ENCODE peak calls at places on chromosomes 11 and 22, in five cellular contexts. B is left ventricle myocardium inferior, Q is ovary, G is HL-60, A is BJ. I is an unnamed sample.

GRCh38 chr11:128482512-128483191 is 104.7 kb downstream of the ETS1 start:
- DNase-seq in Q (no peak), G (no peak), A (no peak), B (no peak), I (no peak)

GRCh38 chr11:106473089-106473722 is 395.7 kb downstream of the AASDHPPT start:
- DNase-seq in A (no peak), G (no peak), B (no peak), Q (no peak), I (no peak)

GRCh38 chr11:36123353-36124220 is 165.6 kb downstream of the COMMD9 start:
- DNase-seq in Q (no peak), G (no peak), A (no peak), B (no peak), I (no peak)

GRCh38 chr11:78218707-78219492 is 30.2 kb downstream of the USP35 start:
- DNase-seq in G (no peak), B (no peak), A (no peak), Q (peak), I (no peak)

GRCh38 chr11:93444671-93445073 is 98.5 kb downstream of the SMCO4 start:
- DNase-seq in Q (no peak), G (no peak), A (no peak), B (no peak), I (peak)

GRCh38 chr22:37496651-37497599 is 10.7 kb upstream of the MFNG start:
- DNase-seq in Q (no peak), B (no peak), A (peak), G (no peak), I (no peak)

GRCh38 chr22:49825436-49825835 is 2.2 kb downstream of the BRD1 start:
- DNase-seq in B (no peak), Q (no peak), A (no peak), G (no peak), I (no peak)

GRCh38 chr11:121463689-121464335 is 11.0 kb upstream of the SORL1-AS1 start:
- DNase-seq in B (no peak), G (no peak), Q (no peak), A (no peak), I (no peak)

GRCh38 chr22:30017824-30018223 is 62.4 kb upstream of the HORMAD2 start:
- DNase-seq in B (no peak), G (no peak), Q (no peak), A (no peak), I (no peak)

GRCh38 chr11:61472868-61473267 is 35.7 kb upstream of the LRRC10B start:
- DNase-seq in G (no peak), B (peak), A (no peak), Q (peak), I (no peak)

GRCh38 chr11:16607675-16608644 is 130.5 kb upstream of the C11orf58 start:
- DNase-seq in B (peak), G (no peak), Q (peak), A (no peak), I (peak)

GRCh38 chr11:12995823-12996222 is 13.3 kb upstream of the RASSF10 start:
- DNase-seq in Q (no peak), G (no peak), A (no peak), B (no peak), I (no peak)

GRCh38 chr11:12997168-12997567 is 11.9 kb upstream of the RASSF10 start:
- DNase-seq in B (no peak), Q (no peak), G (no peak), A (no peak), I (no peak)

GRCh38 chr11:12994476-12994875 is 14.6 kb upstream of the RASSF10 start:
- DNase-seq in B (no peak), Q (no peak), A (no peak), G (no peak), I (no peak)

GRCh38 chr11:12995211-12995610 is 13.9 kb upstream of the RASSF10 start:
- DNase-seq in Q (no peak), B (no peak), A (no peak), G (no peak), I (no peak)

GRCh38 chr11:12993626-12994025 is 15.5 kb upstream of the RASSF10 start:
- DNase-seq in Q (no peak), G (no peak), A (no peak), B (no peak), I (no peak)
- TF ChIP-seq CTCF in Q (no peak), G (no peak), A (no peak), B (no peak), I (no peak)

GRCh38 chr11:46916669-46917108 is 1.7 kb downstream of the LRP4 start:
- DNase-seq in Q (peak), A (no peak), B (peak), G (no peak), I (peak)
- TF ChIP-seq CTCF in Q (no peak), A (peak), B (peak), G (no peak), I (no peak)

GRCh38 chr11:65726660-65727059 is 6.1 kb upstream of the RNASEH2C start:
- DNase-seq in B (no peak), A (no peak), Q (no peak), G (no peak), I (no peak)
- TF ChIP-seq CTCF in B (peak), A (no peak), Q (no peak), G (no peak), I (no peak)

DNA sequence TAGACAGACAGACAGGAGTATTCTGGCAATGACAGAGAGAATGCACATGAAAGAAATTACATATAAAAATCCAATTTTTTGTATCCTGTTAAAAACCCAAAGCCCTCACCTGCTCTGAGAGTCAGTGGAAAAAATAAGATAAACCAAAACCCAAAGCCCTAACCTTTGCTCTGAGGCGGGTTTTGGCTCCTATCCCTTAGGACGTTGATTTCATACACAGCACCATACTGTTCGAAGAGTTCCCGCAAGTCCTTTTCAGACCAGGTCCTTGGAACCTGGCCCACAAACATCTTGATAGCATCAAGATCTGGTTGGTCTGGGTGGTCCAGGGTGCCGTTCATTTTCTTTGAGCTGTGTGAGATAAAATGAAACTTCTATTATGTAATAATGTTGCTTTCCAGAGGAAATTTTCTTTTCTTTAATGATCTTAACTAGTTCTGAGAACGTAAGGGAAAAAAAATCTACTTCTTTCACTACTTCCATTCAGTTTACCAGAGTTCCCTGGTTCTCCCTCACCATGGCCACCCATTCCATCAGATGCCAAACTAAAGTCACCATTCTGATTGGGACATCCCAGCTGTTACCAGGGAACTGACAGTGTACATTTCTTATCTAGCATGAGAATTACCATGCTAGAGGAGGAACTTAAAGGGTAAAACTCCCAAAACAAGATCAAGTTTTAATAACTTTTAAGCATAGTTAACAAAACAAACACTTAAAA is 39.9 kb upstream of the RAPSN start:
- DNase-seq in Q (no peak), G (no peak), A (no peak), B (no peak), I (no peak)
- TF ChIP-seq CTCF in Q (no peak), G (no peak), A (no peak), B (no peak), I (no peak)

DNA sequence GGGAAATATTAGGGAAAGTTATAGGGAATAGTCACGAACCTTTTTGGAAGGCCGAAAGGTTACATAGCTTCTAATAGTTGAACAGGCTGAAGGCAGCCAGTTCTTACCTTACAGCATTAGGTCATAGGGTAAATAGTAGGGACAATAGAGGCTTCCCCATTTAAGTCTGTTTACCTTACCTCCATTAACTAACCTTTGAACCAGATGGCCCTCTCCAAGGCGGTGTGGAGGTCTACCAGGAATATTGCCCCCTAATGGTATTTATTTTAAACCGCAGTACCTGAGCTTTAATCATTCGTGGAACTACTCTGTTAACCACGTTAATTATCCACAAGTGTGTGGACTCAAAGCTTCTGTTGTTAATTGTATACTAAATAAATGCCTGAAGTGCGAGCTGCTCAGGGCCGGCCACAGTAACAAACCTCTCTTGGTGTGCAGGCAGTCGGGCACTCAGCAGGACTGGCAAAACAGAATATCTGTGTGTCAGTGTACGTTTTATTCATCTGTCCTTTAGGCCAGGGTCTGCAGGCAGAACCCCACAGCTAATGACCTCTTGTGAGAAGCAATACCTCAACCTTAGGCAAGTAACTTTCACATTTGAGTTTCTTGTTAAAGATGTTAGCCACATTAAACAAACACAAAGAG is 81.7 kb downstream of the PRCP start:
- DNase-seq in Q (no peak), A (no peak), B (no peak), G (no peak), I (no peak)
- TF ChIP-seq CTCF in Q (no peak), A (no peak), B (no peak), G (no peak), I (no peak)

GRCh38 chr22:24935771-24936483 is 10.6 kb downstream of the LHFPL7 start:
- DNase-seq in Q (no peak), A (no peak), G (no peak), B (no peak), I (no peak)

GRCh38 chr22:24942301-24942700 is 4.2 kb downstream of the LHFPL7 start:
- DNase-seq in B (no peak), A (no peak), G (no peak), Q (no peak), I (no peak)

GRCh38 chr22:24938741-24939341 is 7.7 kb downstream of the LHFPL7 start:
- DNase-seq in A (no peak), B (no peak), G (no peak), Q (no peak), I (peak)

DNA sequence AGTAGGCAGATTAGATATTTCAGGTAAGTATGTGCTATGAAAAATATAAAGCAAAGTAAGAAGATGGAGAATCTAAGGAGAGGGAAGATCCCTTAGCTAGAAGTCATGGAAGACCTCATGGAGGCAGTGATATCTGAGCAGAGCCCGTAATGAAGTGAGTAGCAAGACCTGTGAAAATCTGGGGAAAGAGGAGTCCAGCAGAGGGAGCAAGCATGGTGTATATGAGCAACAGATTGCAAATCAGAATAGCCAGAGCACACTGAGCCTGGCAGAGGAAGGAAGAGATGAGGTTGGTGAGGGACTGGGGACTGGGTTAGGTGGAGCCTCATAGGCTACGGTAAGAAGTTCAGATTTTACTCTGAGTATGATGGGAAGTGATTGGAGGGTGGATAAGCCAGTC is 9.4 kb downstream of the LHFPL7 start:
- DNase-seq in A (no peak), G (no peak), Q (no peak), B (no peak), I (no peak)
- TF ChIP-seq CTCF in A (no peak), G (no peak), Q (no peak), B (peak), I (peak)

DNA sequence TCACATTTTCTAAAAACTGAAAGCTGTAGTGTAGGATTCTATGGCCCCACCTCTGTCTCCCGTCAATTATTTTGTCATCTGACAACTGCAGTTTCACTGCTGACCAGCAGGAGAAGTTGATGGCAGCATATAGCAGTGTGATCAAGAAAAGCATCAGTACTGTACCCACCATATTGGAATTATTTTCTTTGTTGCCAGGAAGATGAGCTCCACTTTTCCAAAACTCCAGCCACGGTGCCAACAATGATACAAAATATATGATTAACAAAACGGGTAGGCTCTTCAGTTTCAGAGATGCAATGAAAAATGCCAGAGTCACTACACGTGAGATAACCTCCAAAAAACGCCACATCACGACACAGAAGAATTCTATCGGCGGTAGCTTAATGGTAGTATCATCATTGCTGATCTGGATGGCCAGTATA is 41.3 kb downstream of the XKR3 start:
- DNase-seq in B (no peak), A (no peak), G (no peak), Q (no peak), I (no peak)
- TF ChIP-seq CTCF in B (peak), A (no peak), G (peak), Q (no peak), I (no peak)